ENCODE peak calls at places on chromosomes 4 and X, in four cellular contexts. V is stomach, O is mucosa of descending colon, J is tibial nerve. Z is an unnamed sample.

GRCh38 chr4:118746251-118746919 is 61.2 kb downstream of the METTL14 start:
- DNase-seq in V (no peak), O (no peak), J (no peak), Z (no peak)

GRCh38 chr4:38316045-38316444 is 348.0 kb upstream of the KLF3 start:
- DNase-seq in V (no peak), O (no peak), J (no peak), Z (no peak)

GRCh38 chrX:9204560-9204959 is 170.6 kb upstream of the FAM9B start:
- DNase-seq in V (no peak), O (no peak), J (no peak), Z (no peak)

GRCh38 chrX:136192839-136193414 is 45.6 kb downstream of the FHL1 start:
- DNase-seq in V (no peak), O (no peak), J (no peak), Z (no peak)

GRCh38 chr4:83217721-83218522 is 66.7 kb downstream of the COQ2 start:
- DNase-seq in V (peak; percentile 35), O (no peak), J (no peak), Z (no peak)

GRCh38 chr4:94472056-94472826 is 20.5 kb downstream of the PDLIM5 start:
- DNase-seq in V (no peak), O (no peak), J (no peak), Z (no peak)

GRCh38 chrX:24479924-24480722 is 15.0 kb downstream of the PDK3 start:
- DNase-seq in V (no peak), O (peak; percentile 61), J (peak; percentile 5), Z (no peak)

GRCh38 chr4:130077275-130077674 is 981.3 kb downstream of the C4orf33 start:
- DNase-seq in V (no peak), O (no peak), J (no peak), Z (no peak)

GRCh38 chr4:52643846-52644245 is 15.3 kb downstream of the USP46 start:
- DNase-seq in V (peak; percentile 72), O (no peak), J (peak; percentile 50), Z (peak; percentile 77)

GRCh38 chr4:52979020-52979419 is 116.9 kb downstream of the RASL11B start:
- DNase-seq in V (no peak), O (no peak), J (no peak), Z (no peak)

GRCh38 chr4:8394125-8394524 is 46.4 kb downstream of the ACOX3 start:
- DNase-seq in V (peak; percentile 37), O (peak; percentile 75), J (peak; percentile 59), Z (no peak)

GRCh38 chr4:108171541-108172230 is 3.0 kb upstream of the LEF1 start:
- DNase-seq in V (no peak), O (peak; percentile 60), J (no peak), Z (no peak)

GRCh38 chr4:89754531-89754930 is 82.4 kb downstream of the SNCA start:
- DNase-seq in V (no peak), O (no peak), J (no peak), Z (no peak)

GRCh38 chr4:55612341-55612740 is 20.3 kb upstream of the PDCL2 start:
- DNase-seq in V (no peak), O (no peak), J (no peak), Z (no peak)

GRCh38 chr4:151227731-151228130 is 49.2 kb upstream of the PRSS48 start:
- DNase-seq in V (no peak), O (no peak), J (peak; percentile 81), Z (peak; percentile 15)

GRCh38 chr4:113665036-113665435 is 96.5 kb downstream of the CAMK2D start:
- DNase-seq in V (no peak), O (no peak), J (no peak), Z (no peak)

GRCh38 chr4:12881945-12882589 is 602.1 kb downstream of the RAB28 start:
- DNase-seq in V (no peak), O (no peak), J (no peak), Z (no peak)

GRCh38 chr4:60619531-60620305 is 580.4 kb upstream of the ADGRL3 start:
- DNase-seq in V (no peak), O (no peak), J (no peak), Z (no peak)

GRCh38 chr4:110620352-110621327 is 2.2 kb downstream of the PITX2 start:
- DNase-seq in V (no peak), O (peak; percentile 68), J (no peak), Z (no peak)

GRCh38 chr4:147029296-147029695 is 83.6 kb upstream of the TTC29 start:
- DNase-seq in V (no peak), O (no peak), J (no peak), Z (no peak)

GRCh38 chrX:102720237-102721168 is at the start of gene GPRASP3:
- DNase-seq in V (peak; percentile 78), O (peak; percentile 85), J (peak; percentile 72), Z (no peak)

GRCh38 chr4:185280608-185281007 is 71.2 kb downstream of the SNX25 start:
- DNase-seq in V (no peak), O (no peak), J (no peak), Z (no peak)

GRCh38 chr4:89922881-89923280 is 28.2 kb downstream of the MMRN1 start:
- DNase-seq in V (no peak), O (no peak), J (no peak), Z (no peak)

GRCh38 chr4:188463909-188464308 is 324.7 kb downstream of the TRIML1 start:
- DNase-seq in V (no peak), O (no peak), J (no peak), Z (no peak)

GRCh38 chr4:22987861-22988260 is 295.1 kb downstream of the GBA3 start:
- DNase-seq in V (no peak), O (no peak), J (no peak), Z (no peak)

GRCh38 chr4:139921551-139922184 is 232.3 kb downstream of the MAML3 start:
- DNase-seq in V (peak; percentile 83), O (no peak), J (no peak), Z (no peak)

GRCh38 chr4:182653596-182653995 is 263.6 kb downstream of the DCTD start:
- DNase-seq in V (no peak), O (no peak), J (no peak), Z (no peak)

GRCh38 chr4:137156054-137156453 is 376.2 kb downstream of the PCDH18 start:
- DNase-seq in V (no peak), O (no peak), J (no peak), Z (no peak)

GRCh38 chrX:140715787-140716186 is 6.2 kb downstream of the LINC00632 start:
- DNase-seq in V (no peak), O (no peak), J (no peak), Z (no peak)

GRCh38 chr4:6074723-6075122 is 56.5 kb upstream of the C4orf50 start:
- DNase-seq in V (no peak), O (no peak), J (no peak), Z (no peak)

GRCh38 chr4:74997942-74998341 is 65.0 kb downstream of the PARM1 start:
- DNase-seq in V (no peak), O (no peak), J (no peak), Z (no peak)

GRCh38 chr4:188308142-188308541 is 168.9 kb downstream of the TRIML1 start:
- DNase-seq in V (no peak), O (no peak), J (no peak), Z (no peak)

GRCh38 chr4:164952551-164952950 is 24.9 kb downstream of the TRIM61 start:
- DNase-seq in V (no peak), O (no peak), J (no peak), Z (no peak)

GRCh38 chr4:6032249-6033244 is 14.3 kb upstream of the C4orf50 start:
- DNase-seq in V (peak; percentile 72), O (no peak), J (no peak), Z (no peak)

GRCh38 chrX:45756562-45756961 is 555.9 kb upstream of the DIPK2B start:
- DNase-seq in V (no peak), O (no peak), J (no peak), Z (no peak)

GRCh38 chrX:129510331-129510730 is 13.0 kb downstream of the SMARCA1 start:
- DNase-seq in V (no peak), O (no peak), J (no peak), Z (no peak)

DNA sequence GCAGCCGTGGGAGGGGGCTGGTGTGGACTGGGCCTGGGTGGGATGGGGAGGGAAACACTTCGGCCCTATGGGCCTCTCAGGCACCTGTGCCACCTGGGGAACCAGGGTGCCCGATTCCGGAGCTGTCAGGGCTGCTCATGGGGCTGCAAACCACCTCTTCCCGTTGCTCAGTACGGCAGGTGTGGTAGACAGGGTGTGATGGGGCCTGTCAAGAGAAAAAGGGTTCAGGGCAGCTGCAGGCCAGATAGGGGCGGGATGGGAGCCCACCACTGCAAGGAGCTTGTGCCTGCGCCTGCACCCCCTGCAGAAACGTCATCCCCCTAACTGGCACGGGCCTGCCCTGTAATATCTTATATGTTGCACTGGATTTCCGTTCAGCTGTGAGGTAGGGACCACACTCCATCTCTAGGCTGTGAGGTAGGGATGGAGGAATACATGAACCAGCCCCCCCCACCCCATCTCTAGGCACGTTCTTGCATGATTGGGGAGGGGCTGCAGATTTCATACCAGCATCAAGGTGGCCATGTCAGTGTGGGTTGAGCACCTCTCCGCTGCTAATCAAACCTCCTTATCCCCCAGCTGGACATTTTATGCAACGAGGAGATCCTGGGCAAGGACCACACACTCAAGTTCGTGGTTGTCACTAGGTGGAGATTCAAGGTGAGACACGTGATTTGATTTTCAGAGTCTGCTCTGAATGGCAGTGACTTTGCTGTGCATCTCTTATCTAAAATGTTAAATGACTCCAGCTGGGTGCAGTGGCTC is 59.0 kb downstream of the PCGF3 start:
- DNase-seq in V (no peak), O (peak; percentile 38), J (no peak), Z (no peak)
- H3K36me3 ChIP-seq in V (peaks cover 93% of the 10 kb centered on the region), O (no peaks in the 10 kb centered on the region), J (peaks cover 31% of the 10 kb centered on the region), Z (peaks cover 83% of the 10 kb centered on the region)

GRCh38 chr4:148081745-148082144 is 349.9 kb downstream of the ARHGAP10 start:
- DNase-seq in V (no peak), O (no peak), J (no peak), Z (no peak)
- H3K36me3 ChIP-seq in V (peaks cover 49% of the 10 kb centered on the region), O (no peaks in the 10 kb centered on the region), J (no peaks in the 10 kb centered on the region), Z (peaks cover 31% of the 10 kb centered on the region)

GRCh38 chr4:153502584-153502983 is 36.4 kb downstream of the TMEM131L start:
- DNase-seq in V (no peak), O (no peak), J (no peak), Z (no peak)
- H3K36me3 ChIP-seq in V (no peaks in the 10 kb centered on the region), O (no peaks in the 10 kb centered on the region), J (no peaks in the 10 kb centered on the region), Z (no peaks in the 10 kb centered on the region)

GRCh38 chrX:53316860-53317237 is 35.5 kb upstream of the IQSEC2 start:
- DNase-seq in V (no peak), O (no peak), J (no peak), Z (no peak)
- H3K36me3 ChIP-seq in V (no peaks in the 10 kb centered on the region), O (no peaks in the 10 kb centered on the region), J (no peaks in the 10 kb centered on the region), Z (no peaks in the 10 kb centered on the region)

DNA sequence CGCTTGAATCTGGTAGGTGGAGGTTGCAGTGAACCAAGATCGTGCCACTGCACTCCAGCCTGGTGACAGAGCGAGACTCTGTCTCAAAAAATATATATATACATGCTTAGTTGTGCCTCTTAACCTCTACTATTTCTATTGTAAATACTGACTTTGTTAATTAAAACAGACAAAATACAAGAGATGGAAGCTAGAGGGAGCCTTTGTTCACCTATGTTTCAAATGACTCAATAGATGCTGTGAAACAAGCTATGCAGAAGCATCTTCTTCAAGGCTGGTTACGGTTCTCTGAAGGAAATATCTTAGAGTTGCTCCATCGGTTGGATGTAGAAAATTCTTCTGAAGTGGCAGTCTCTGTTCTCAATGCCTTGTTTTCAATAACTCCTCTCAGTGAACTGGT is 6.2 kb downstream of the NCAPG start:
- DNase-seq in V (no peak), O (no peak), J (no peak), Z (no peak)
- H3K36me3 ChIP-seq in V (no peaks in the 10 kb centered on the region), O (no peaks in the 10 kb centered on the region), J (no peaks in the 10 kb centered on the region), Z (no peaks in the 10 kb centered on the region)

Z was measured in thoracic aorta.